ENCODE peak calls at places on chromosomes 4 and X, in nine cellular contexts. H, D, U, G, R, P, N, L and F are unnamed samples.

GRCh38 chr4:142419712-142420111 is 426.4 kb downstream of the INPP4B start:
- DNase-seq in H (no peak), D (no peak), U (no peak), G (no peak), R (no peak), P (no peak), N (no peak), L (no peak), F (no peak)

GRCh38 chrX:119605398-119605738 is 856 bp downstream of the NKRF start:
- DNase-seq in H (peak; percentile 18), D (no peak), U (no peak), G (peak; percentile 16), R (peak; percentile 20), P (peak; percentile 1), N (no peak), L (peak; percentile 47), F (peak; percentile 32)

GRCh38 chr4:13944095-13944501 is 316.6 kb upstream of the BOD1L1 start:
- DNase-seq in H (no peak), D (no peak), U (no peak), G (no peak), R (peak; percentile 60), P (no peak), N (peak; percentile 70), L (no peak), F (no peak)

GRCh38 chrX:56995271-56995994 is at the start of gene SPIN3:
- DNase-seq in H (peak; percentile 90), D (peak; percentile 65), U (no peak), G (peak; percentile 51), R (peak; percentile 82), P (peak; percentile 90), N (peak; percentile 79), L (peak; percentile 90), F (peak; percentile 79)

GRCh38 chr4:76363556-76364290 is 57.2 kb downstream of the STBD1 start:
- DNase-seq in H (no peak), D (no peak), U (no peak), G (no peak), R (no peak), P (no peak), N (no peak), L (no peak), F (no peak)

GRCh38 chrX:15059488-15059887 is 186.3 kb downstream of the MOSPD2 start:
- DNase-seq in H (no peak), D (no peak), U (no peak), G (no peak), R (no peak), P (no peak), N (no peak), L (no peak), F (no peak)

GRCh38 chr4:76811604-76812412 is 86.1 kb downstream of the SOWAHB start:
- DNase-seq in H (no peak), D (no peak), U (no peak), G (no peak), R (peak; percentile 41), P (no peak), N (no peak), L (no peak), F (no peak)

GRCh38 chrX:69362354-69362753 is 141.8 kb upstream of the NALF2 start:
- DNase-seq in H (no peak), D (no peak), U (peak; percentile 83), G (no peak), R (no peak), P (no peak), N (no peak), L (no peak), F (no peak)

GRCh38 chrX:51496501-51497291 is at the start of gene NUDT11:
- DNase-seq in H (peak; percentile 83), D (peak; percentile 35), U (no peak), G (peak; percentile 22), R (peak; percentile 58), P (peak; percentile 86), N (peak; percentile 38), L (peak; percentile 36), F (peak; percentile 55)

GRCh38 chr4:140861359-140862181 is 105.4 kb upstream of the TBC1D9 start:
- DNase-seq in H (peak; percentile 92), D (no peak), U (no peak), G (peak; percentile 21), R (no peak), P (peak; percentile 85), N (peak; percentile 81), L (peak; percentile 62), F (peak; percentile 72)

GRCh38 chr4:77263247-77263646 is 106.2 kb downstream of the CCNG2 start:
- DNase-seq in H (no peak), D (no peak), U (no peak), G (no peak), R (no peak), P (no peak), N (no peak), L (no peak), F (no peak)

GRCh38 chrX:39975094-39975865 is 122.5 kb downstream of the BCOR start:
- DNase-seq in H (no peak), D (no peak), U (no peak), G (no peak), R (no peak), P (no peak), N (peak; percentile 60), L (peak; percentile 71), F (peak; percentile 55)

GRCh38 chr4:55549888-55550287 is 3.2 kb upstream of the CLOCK start:
- DNase-seq in H (no peak), D (no peak), U (no peak), G (no peak), R (no peak), P (no peak), N (no peak), L (no peak), F (no peak)

GRCh38 chr4:6560416-6561172 is 14.4 kb upstream of the MAN2B2 start:
- DNase-seq in H (no peak), D (no peak), U (no peak), G (no peak), R (no peak), P (no peak), N (no peak), L (no peak), F (no peak)
- H3K27me3 ChIP-seq in H (no peaks in the 10 kb centered on the region), D (peaks cover 78% of the 10 kb centered on the region), U (no peaks in the 10 kb centered on the region), G (peaks cover 11% of the 10 kb centered on the region), R (peaks cover 57% of the 10 kb centered on the region), P (peaks cover 100% of the 10 kb centered on the region), N (no peaks in the 10 kb centered on the region), L (peaks cover 37% of the 10 kb centered on the region), F (no peaks in the 10 kb centered on the region)

GRCh38 chrX:135549519-135549918 is 29.1 kb downstream of the INTS6L start:
- DNase-seq in H (no peak), D (no peak), U (no peak), G (no peak), R (no peak), P (no peak), N (no peak), L (peak; percentile 63), F (no peak)

GRCh38 chrX:135544338-135544948 is 24.0 kb downstream of the INTS6L start:
- DNase-seq in H (peak; percentile 20), D (no peak), U (no peak), G (no peak), R (no peak), P (no peak), N (no peak), L (peak; percentile 38), F (peak; percentile 26)

DNA sequence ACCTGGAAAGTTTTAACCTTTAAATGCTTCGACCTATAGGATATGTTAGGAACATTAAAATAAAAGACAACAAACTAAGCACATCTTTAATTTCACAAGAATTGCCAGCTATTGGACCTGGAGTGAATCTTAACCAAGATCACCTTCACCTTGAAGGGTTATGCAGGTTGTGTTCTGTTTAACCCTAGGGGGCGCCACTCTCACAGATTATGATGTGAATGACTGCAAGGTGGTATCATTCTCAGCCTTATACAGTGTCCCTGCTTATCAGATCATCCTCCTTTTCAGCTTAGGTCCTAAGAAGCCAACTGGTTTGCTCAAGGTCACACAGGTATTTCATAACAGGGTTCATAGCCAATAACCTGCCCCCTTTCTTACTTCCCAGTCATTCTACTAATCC is 23.5 kb downstream of the INTS6L start:
- DNase-seq in H (no peak), D (peak; percentile 32), U (no peak), G (peak; percentile 18), R (no peak), P (no peak), N (no peak), L (peak; percentile 54), F (peak; percentile 31)
- TF ChIP-seq CTCF in H (no peak), D (peak; percentile 38), U (no peak), G (peak; percentile 26), R (no peak), P (peak; percentile 6), N (no peak), L (no peak), F (peak; percentile 6)

DNA sequence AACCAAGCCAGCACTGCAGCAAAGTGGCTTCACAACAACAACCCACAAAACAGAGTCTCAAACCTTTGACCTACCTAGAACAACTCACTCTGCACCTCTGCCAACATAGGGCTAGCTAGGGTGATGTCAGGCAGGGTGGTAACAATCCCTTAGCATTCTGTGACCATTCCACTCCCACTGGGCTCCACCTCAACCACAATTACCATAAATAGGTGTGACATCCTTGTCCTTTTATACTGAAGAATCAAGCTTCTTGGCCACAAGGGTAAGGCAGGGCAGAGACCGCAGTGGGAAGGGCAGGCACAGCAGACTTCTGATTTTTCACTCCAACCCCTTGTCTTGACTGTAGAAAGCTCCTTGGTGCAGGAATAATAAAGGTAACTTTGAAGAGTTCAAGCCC is 795.4 kb upstream of the DIAPH2 start:
- DNase-seq in H (no peak), D (no peak), U (no peak), G (no peak), R (no peak), P (no peak), N (no peak), L (no peak), F (no peak)
- H3K27me3 ChIP-seq in H (no peaks in the 10 kb centered on the region), D (no peaks in the 10 kb centered on the region), U (no peaks in the 10 kb centered on the region), G (no peaks in the 10 kb centered on the region), R (no peaks in the 10 kb centered on the region), P (no peaks in the 10 kb centered on the region), N (no peaks in the 10 kb centered on the region), L (no peaks in the 10 kb centered on the region), F (no peaks in the 10 kb centered on the region)

GRCh38 chr4:82587826-82588225 is 26.0 kb upstream of the TMEM150C start:
- DNase-seq in H (no peak), D (no peak), U (no peak), G (no peak), R (no peak), P (no peak), N (no peak), L (no peak), F (no peak)
- TF ChIP-seq CTCF in H (no peak), D (no peak), U (no peak), G (no peak), R (no peak), P (no peak), N (no peak), L (no peak), F (no peak)

GRCh38 chr4:15781427-15782095 is 3.4 kb downstream of the CD38 start:
- DNase-seq in H (no peak), D (no peak), U (no peak), G (no peak), R (no peak), P (no peak), N (no peak), L (no peak), F (no peak)
- H3K27me3 ChIP-seq in H (no peaks in the 10 kb centered on the region), D (no peaks in the 10 kb centered on the region), U (no peaks in the 10 kb centered on the region), G (no peaks in the 10 kb centered on the region), R (no peaks in the 10 kb centered on the region), P (peaks cover 52% of the 10 kb centered on the region), N (no peaks in the 10 kb centered on the region), L (no peaks in the 10 kb centered on the region), F (no peaks in the 10 kb centered on the region)